ENCODE peak calls at places on chromosomes 4 and X, in four cellular contexts. One of them, this sample, is unnamed.

GRCh38 chr4:153560918-153561317 is 94.8 kb downstream of the TMEM131L start:
- DNase-seq in epithelial cell of esophagus: no peak
- DNase-seq in NAMALWA: peak
- DNase-seq in activated CD8-positive, alpha-beta T cell treated with anti-CD3 and anti-CD28 coated beads, Interleukin-2, amount 10 ng/mL, durations not matched to agents 7 days and 5 days: no peak
- DNase-seq in this sample: no peak

GRCh38 chr4:8766610-8767009 is 105.0 kb downstream of the HMX1 start:
- DNase-seq in epithelial cell of esophagus: no peak
- DNase-seq in NAMALWA: no peak
- DNase-seq in activated CD8-positive, alpha-beta T cell treated with anti-CD3 and anti-CD28 coated beads, Interleukin-2, amount 10 ng/mL, durations not matched to agents 7 days and 5 days: no peak
- DNase-seq in this sample: no peak

GRCh38 chrX:11770320-11770719 is 12.3 kb downstream of the MSL3 start:
- DNase-seq in epithelial cell of esophagus: peak
- DNase-seq in NAMALWA: peak
- DNase-seq in activated CD8-positive, alpha-beta T cell treated with anti-CD3 and anti-CD28 coated beads, Interleukin-2, amount 10 ng/mL, durations not matched to agents 7 days and 5 days: peak
- DNase-seq in this sample: no peak

GRCh38 chr4:6502747-6503465 is 30.5 kb upstream of the PPP2R2C start:
- DNase-seq in epithelial cell of esophagus: no peak
- DNase-seq in NAMALWA: no peak
- DNase-seq in activated CD8-positive, alpha-beta T cell treated with anti-CD3 and anti-CD28 coated beads, Interleukin-2, amount 10 ng/mL, durations not matched to agents 7 days and 5 days: no peak
- DNase-seq in this sample: no peak

GRCh38 chr4:153204247-153205027 is at the start of gene TRIM2:
- DNase-seq in epithelial cell of esophagus: peak
- DNase-seq in NAMALWA: peak
- DNase-seq in activated CD8-positive, alpha-beta T cell treated with anti-CD3 and anti-CD28 coated beads, Interleukin-2, amount 10 ng/mL, durations not matched to agents 7 days and 5 days: no peak
- DNase-seq in this sample: no peak

GRCh38 chr4:107261241-107261874 is 225.2 kb upstream of the DKK2 start:
- DNase-seq in epithelial cell of esophagus: peak
- DNase-seq in NAMALWA: no peak
- DNase-seq in activated CD8-positive, alpha-beta T cell treated with anti-CD3 and anti-CD28 coated beads, Interleukin-2, amount 10 ng/mL, durations not matched to agents 7 days and 5 days: no peak
- DNase-seq in this sample: no peak

GRCh38 chr4:185171373-185172071 is 28.5 kb downstream of the SLC25A4 start:
- DNase-seq in epithelial cell of esophagus: no peak
- DNase-seq in NAMALWA: no peak
- DNase-seq in activated CD8-positive, alpha-beta T cell treated with anti-CD3 and anti-CD28 coated beads, Interleukin-2, amount 10 ng/mL, durations not matched to agents 7 days and 5 days: no peak
- DNase-seq in this sample: no peak

GRCh38 chrX:152907084-152907651 is 9.3 kb downstream of the ZNF185 start:
- DNase-seq in epithelial cell of esophagus: no peak
- DNase-seq in NAMALWA: no peak
- DNase-seq in activated CD8-positive, alpha-beta T cell treated with anti-CD3 and anti-CD28 coated beads, Interleukin-2, amount 10 ng/mL, durations not matched to agents 7 days and 5 days: no peak
- DNase-seq in this sample: no peak

GRCh38 chrX:153700376-153700945 is 12.7 kb downstream of the SLC6A8 start:
- DNase-seq in epithelial cell of esophagus: no peak
- DNase-seq in NAMALWA: no peak
- DNase-seq in activated CD8-positive, alpha-beta T cell treated with anti-CD3 and anti-CD28 coated beads, Interleukin-2, amount 10 ng/mL, durations not matched to agents 7 days and 5 days: no peak
- DNase-seq in this sample: no peak

GRCh38 chrX:131746491-131746968 is 202.7 kb downstream of the OR13H1 start:
- DNase-seq in epithelial cell of esophagus: no peak
- DNase-seq in NAMALWA: peak
- DNase-seq in activated CD8-positive, alpha-beta T cell treated with anti-CD3 and anti-CD28 coated beads, Interleukin-2, amount 10 ng/mL, durations not matched to agents 7 days and 5 days: no peak
- DNase-seq in this sample: peak

GRCh38 chr4:176902710-176903323 is 110.1 kb upstream of the VEGFC start:
- DNase-seq in epithelial cell of esophagus: peak
- DNase-seq in NAMALWA: peak
- DNase-seq in activated CD8-positive, alpha-beta T cell treated with anti-CD3 and anti-CD28 coated beads, Interleukin-2, amount 10 ng/mL, durations not matched to agents 7 days and 5 days: no peak
- DNase-seq in this sample: no peak

GRCh38 chrX:21683910-21684309 is 25.8 kb upstream of the KLHL34 start:
- DNase-seq in epithelial cell of esophagus: no peak
- DNase-seq in NAMALWA: no peak
- DNase-seq in activated CD8-positive, alpha-beta T cell treated with anti-CD3 and anti-CD28 coated beads, Interleukin-2, amount 10 ng/mL, durations not matched to agents 7 days and 5 days: no peak
- DNase-seq in this sample: no peak

GRCh38 chr4:7183780-7184460 is 8.4 kb upstream of the SORCS2 start:
- DNase-seq in epithelial cell of esophagus: no peak
- DNase-seq in NAMALWA: no peak
- DNase-seq in activated CD8-positive, alpha-beta T cell treated with anti-CD3 and anti-CD28 coated beads, Interleukin-2, amount 10 ng/mL, durations not matched to agents 7 days and 5 days: no peak
- DNase-seq in this sample: no peak

GRCh38 chrX:56802921-56803848 is 74.1 kb downstream of the NBDY start:
- DNase-seq in epithelial cell of esophagus: peak
- DNase-seq in NAMALWA: peak
- DNase-seq in activated CD8-positive, alpha-beta T cell treated with anti-CD3 and anti-CD28 coated beads, Interleukin-2, amount 10 ng/mL, durations not matched to agents 7 days and 5 days: peak
- DNase-seq in this sample: peak

GRCh38 chr4:76989391-76990061 is 40.0 kb downstream of the SEPTIN11 start:
- DNase-seq in epithelial cell of esophagus: no peak
- DNase-seq in NAMALWA: no peak
- DNase-seq in activated CD8-positive, alpha-beta T cell treated with anti-CD3 and anti-CD28 coated beads, Interleukin-2, amount 10 ng/mL, durations not matched to agents 7 days and 5 days: peak
- DNase-seq in this sample: no peak

GRCh38 chr4:24809376-24809775 is 14.0 kb downstream of the SOD3 start:
- DNase-seq in epithelial cell of esophagus: peak
- DNase-seq in NAMALWA: peak
- DNase-seq in activated CD8-positive, alpha-beta T cell treated with anti-CD3 and anti-CD28 coated beads, Interleukin-2, amount 10 ng/mL, durations not matched to agents 7 days and 5 days: no peak
- DNase-seq in this sample: no peak

GRCh38 chr4:52910115-52910514 is 48.0 kb downstream of the RASL11B start:
- DNase-seq in epithelial cell of esophagus: no peak
- DNase-seq in NAMALWA: no peak
- DNase-seq in activated CD8-positive, alpha-beta T cell treated with anti-CD3 and anti-CD28 coated beads, Interleukin-2, amount 10 ng/mL, durations not matched to agents 7 days and 5 days: no peak
- DNase-seq in this sample: no peak

GRCh38 chr4:41548305-41548704 is 10.3 kb downstream of the LIMCH1 start:
- DNase-seq in epithelial cell of esophagus: no peak
- DNase-seq in NAMALWA: no peak
- DNase-seq in activated CD8-positive, alpha-beta T cell treated with anti-CD3 and anti-CD28 coated beads, Interleukin-2, amount 10 ng/mL, durations not matched to agents 7 days and 5 days: no peak
- DNase-seq in this sample: no peak

GRCh38 chr4:19030536-19030935 is 1009.0 kb upstream of the LCORL start:
- DNase-seq in epithelial cell of esophagus: no peak
- DNase-seq in NAMALWA: no peak
- DNase-seq in activated CD8-positive, alpha-beta T cell treated with anti-CD3 and anti-CD28 coated beads, Interleukin-2, amount 10 ng/mL, durations not matched to agents 7 days and 5 days: no peak
- DNase-seq in this sample: no peak

GRCh38 chr4:119048446-119048845 is 87.2 kb upstream of the MYOZ2 start:
- DNase-seq in epithelial cell of esophagus: peak
- DNase-seq in NAMALWA: no peak
- DNase-seq in activated CD8-positive, alpha-beta T cell treated with anti-CD3 and anti-CD28 coated beads, Interleukin-2, amount 10 ng/mL, durations not matched to agents 7 days and 5 days: no peak
- DNase-seq in this sample: no peak

GRCh38 chr4:185112104-185112503 is 31.0 kb upstream of the SLC25A4 start:
- DNase-seq in epithelial cell of esophagus: peak
- DNase-seq in NAMALWA: no peak
- DNase-seq in activated CD8-positive, alpha-beta T cell treated with anti-CD3 and anti-CD28 coated beads, Interleukin-2, amount 10 ng/mL, durations not matched to agents 7 days and 5 days: no peak
- DNase-seq in this sample: no peak

GRCh38 chr4:90030202-90030601 is 97.0 kb upstream of the CCSER1 start:
- DNase-seq in epithelial cell of esophagus: no peak
- DNase-seq in NAMALWA: no peak
- DNase-seq in activated CD8-positive, alpha-beta T cell treated with anti-CD3 and anti-CD28 coated beads, Interleukin-2, amount 10 ng/mL, durations not matched to agents 7 days and 5 days: no peak
- DNase-seq in this sample: no peak

GRCh38 chr4:108415389-108415788 is 205.0 kb upstream of the RPL34 start:
- DNase-seq in epithelial cell of esophagus: no peak
- DNase-seq in NAMALWA: no peak
- DNase-seq in activated CD8-positive, alpha-beta T cell treated with anti-CD3 and anti-CD28 coated beads, Interleukin-2, amount 10 ng/mL, durations not matched to agents 7 days and 5 days: no peak
- DNase-seq in this sample: no peak

GRCh38 chrX:136714626-136715599 is 65.8 kb downstream of the ARHGEF6 start:
- DNase-seq in epithelial cell of esophagus: no peak
- DNase-seq in NAMALWA: peak
- DNase-seq in activated CD8-positive, alpha-beta T cell treated with anti-CD3 and anti-CD28 coated beads, Interleukin-2, amount 10 ng/mL, durations not matched to agents 7 days and 5 days: no peak
- DNase-seq in this sample: no peak

GRCh38 chr4:132203618-132204017 is 945.5 kb upstream of the PCDH10 start:
- DNase-seq in epithelial cell of esophagus: no peak
- DNase-seq in NAMALWA: no peak
- DNase-seq in activated CD8-positive, alpha-beta T cell treated with anti-CD3 and anti-CD28 coated beads, Interleukin-2, amount 10 ng/mL, durations not matched to agents 7 days and 5 days: no peak
- DNase-seq in this sample: no peak

GRCh38 chr4:8920289-8920965 is 48.8 kb upstream of the HMX1 start:
- DNase-seq in epithelial cell of esophagus: no peak
- DNase-seq in NAMALWA: no peak
- DNase-seq in activated CD8-positive, alpha-beta T cell treated with anti-CD3 and anti-CD28 coated beads, Interleukin-2, amount 10 ng/mL, durations not matched to agents 7 days and 5 days: no peak
- DNase-seq in this sample: no peak

GRCh38 chr4:52655505-52655904 is 3.6 kb downstream of the USP46 start:
- DNase-seq in epithelial cell of esophagus: peak
- DNase-seq in NAMALWA: no peak
- DNase-seq in activated CD8-positive, alpha-beta T cell treated with anti-CD3 and anti-CD28 coated beads, Interleukin-2, amount 10 ng/mL, durations not matched to agents 7 days and 5 days: no peak
- DNase-seq in this sample: no peak

GRCh38 chr4:169791527-169792156 is 33.9 kb upstream of the HPF1 start:
- DNase-seq in epithelial cell of esophagus: peak
- DNase-seq in NAMALWA: peak
- DNase-seq in activated CD8-positive, alpha-beta T cell treated with anti-CD3 and anti-CD28 coated beads, Interleukin-2, amount 10 ng/mL, durations not matched to agents 7 days and 5 days: peak
- DNase-seq in this sample: peak

GRCh38 chrX:150268839-150269238 is 94.3 kb upstream of the MAMLD1 start:
- DNase-seq in epithelial cell of esophagus: no peak
- DNase-seq in NAMALWA: no peak
- DNase-seq in activated CD8-positive, alpha-beta T cell treated with anti-CD3 and anti-CD28 coated beads, Interleukin-2, amount 10 ng/mL, durations not matched to agents 7 days and 5 days: no peak
- DNase-seq in this sample: no peak